ENCODE peak calls at places on chromosomes 4 and X, in eight cellular contexts. J is NCI-H1105 treated with DMSO at 0.1 percent for 48 hours; U is fibroblast of gingiva; L is stimulated activated CD8-positive, alpha-beta memory T cell treated with anti-CD3 and anti-CD28 coated beads, Interleukin-4, amount 100 ng/mL, for 48 hours; O is endothelial cell; H is NCI-H460; T is brain pericyte; I is EH. V is an unnamed sample.

GRCh38 chrX:19897087-19897486 is 9.7 kb upstream of the SH3KBP1 start:
- DNase-seq in J (no peak), U (no peak), L (no peak), O (no peak), H (no peak), T (no peak), I (no peak), V (no peak)

GRCh38 chrX:3435057-3435456 is 88.6 kb upstream of the MXRA5 start:
- DNase-seq in J (no peak), U (no peak), L (no peak), O (no peak), H (no peak), T (no peak), I (no peak), V (no peak)

GRCh38 chr4:1205641-1206298 is 33.4 kb upstream of the SPON2 start:
- DNase-seq in J (no peak), U (no peak), L (no peak), O (peak), H (no peak), T (no peak), I (no peak), V (no peak)

GRCh38 chr4:175705407-175705806 is 106.7 kb downstream of the GPM6A start:
- DNase-seq in J (peak), U (no peak), L (no peak), O (no peak), H (no peak), T (peak), I (no peak), V (no peak)

GRCh38 chrX:103792916-103793540 is 16.4 kb downstream of the PLP1 start:
- DNase-seq in J (no peak), U (peak), L (no peak), O (no peak), H (no peak), T (no peak), I (peak), V (peak)

GRCh38 chrX:153727108-153727931 is 2.7 kb downstream of the ABCD1 start:
- DNase-seq in J (peak), U (peak), L (no peak), O (no peak), H (no peak), T (no peak), I (peak), V (peak)

GRCh38 chr4:5028480-5028879 is 9.2 kb upstream of the CYTL1 start:
- DNase-seq in J (no peak), U (no peak), L (no peak), O (no peak), H (no peak), T (no peak), I (no peak), V (no peak)

GRCh38 chrX:74593593-74593992 is 20.8 kb downstream of the RLIM start:
- DNase-seq in J (no peak), U (peak), L (no peak), O (no peak), H (no peak), T (no peak), I (peak), V (no peak)

GRCh38 chr4:173009129-173009823 is 159.3 kb upstream of the GALNT7 start:
- DNase-seq in J (no peak), U (no peak), L (no peak), O (no peak), H (no peak), T (no peak), I (peak), V (no peak)

GRCh38 chr4:1479454-1479853 is 73.2 kb upstream of the NKX1-1 start:
- DNase-seq in J (no peak), U (no peak), L (no peak), O (no peak), H (no peak), T (no peak), I (no peak), V (no peak)

GRCh38 chr4:71554025-71554424 is 215.2 kb downstream of the SLC4A4 start:
- DNase-seq in J (no peak), U (no peak), L (no peak), O (no peak), H (no peak), T (no peak), I (no peak), V (no peak)

GRCh38 chr4:139951051-139951450 is 202.9 kb downstream of the MAML3 start:
- DNase-seq in J (no peak), U (no peak), L (peak), O (no peak), H (no peak), T (peak), I (peak), V (peak)

GRCh38 chr4:120731561-120731960 is 191.0 kb downstream of the PRDM5 start:
- DNase-seq in J (no peak), U (peak), L (no peak), O (peak), H (no peak), T (no peak), I (peak), V (peak)

V was measured in foreskin fibroblast.